ENCODE peak calls at places on chromosome 12, in nine cellular contexts. R is colonic mucosa; Z is natural killer cell; T is anterior cingulate cortex; A is stimulated activated CD8-positive, alpha-beta memory T cell treated with anti-CD3 and anti-CD28 coated beads, Interleukin-15, amount 100 ng/mL, for 4 hours; L is NCI-H1436; Q is KG1; M is B cell; I is NCI-H1105 treated with DMSO at 0.1 percent for 48 hours. J is an unnamed sample.

GRCh38 chr12:3972576-3972975 is 99.4 kb upstream of the PARP11 start:
- DNase-seq in R (no peak), Z (no peak), T (no peak), A (no peak), L (no peak), Q (no peak), M (no peak), I (no peak), J (no peak)

GRCh38 chr12:43113616-43114015 is 438.4 kb downstream of the ADAMTS20 start:
- DNase-seq in R (no peak), Z (no peak), T (no peak), A (no peak), L (no peak), Q (no peak), M (no peak), I (no peak), J (no peak)

GRCh38 chr12:83027021-83027723 is 340.5 kb downstream of the TMTC2 start:
- DNase-seq in R (no peak), Z (no peak), T (no peak), A (no peak), L (no peak), Q (no peak), M (no peak), I (no peak), J (no peak)

GRCh38 chr12:42262271-42262670 is 24.2 kb upstream of the YAF2 start:
- DNase-seq in R (no peak), Z (no peak), T (no peak), A (no peak), L (no peak), Q (no peak), M (no peak), I (no peak), J (no peak)

GRCh38 chr12:70660620-70661219 is 23.5 kb upstream of the PTPRB start:
- DNase-seq in R (no peak), Z (peak; percentile 57), T (no peak), A (no peak), L (no peak), Q (no peak), M (no peak), I (no peak), J (no peak)

GRCh38 chr12:106282457-106283097 is 20.0 kb upstream of the TCP11L2 start:
- DNase-seq in R (peak; percentile 77), Z (no peak), T (no peak), A (no peak), L (peak; percentile 28), Q (peak; percentile 18), M (peak; percentile 62), I (peak; percentile 49), J (peak; percentile 14)

GRCh38 chr12:100877776-100878175 is 83.2 kb downstream of the ANO4 start:
- DNase-seq in R (no peak), Z (no peak), T (no peak), A (no peak), L (no peak), Q (no peak), M (no peak), I (no peak), J (no peak)

GRCh38 chr12:21656931-21657335 is 709 bp downstream of the LDHB start:
- DNase-seq in R (peak; percentile 65), Z (no peak), T (peak; percentile 37), A (no peak), L (peak; percentile 21), Q (no peak), M (peak; percentile 41), I (no peak), J (peak; percentile 52)

GRCh38 chr12:114529956-114530355 is 124.0 kb upstream of the TBX5 start:
- DNase-seq in R (no peak), Z (no peak), T (no peak), A (no peak), L (no peak), Q (no peak), M (no peak), I (no peak), J (no peak)

GRCh38 chr12:107372229-107372658 is 278.9 kb upstream of the CRY1 start:
- DNase-seq in R (no peak), Z (peak; percentile 19), T (no peak), A (no peak), L (no peak), Q (no peak), M (no peak), I (no peak), J (peak; percentile 73)

GRCh38 chr12:4308334-4308960 is 12.6 kb upstream of the TIGAR start:
- DNase-seq in R (no peak), Z (no peak), T (no peak), A (no peak), L (no peak), Q (no peak), M (no peak), I (no peak), J (no peak)

GRCh38 chr12:127035011-127035879 is 1231.7 kb upstream of the TMEM132C start:
- DNase-seq in R (no peak), Z (no peak), T (no peak), A (no peak), L (no peak), Q (no peak), M (no peak), I (no peak), J (no peak)

GRCh38 chr12:47885012-47885501 is 19.7 kb downstream of the VDR start:
- DNase-seq in R (peak; percentile 18), Z (peak; percentile 26), T (no peak), A (peak; percentile 22), L (no peak), Q (no peak), M (no peak), I (no peak), J (no peak)

GRCh38 chr12:132579747-132580146 is 30.6 kb downstream of the LRCOL1 start:
- DNase-seq in R (no peak), Z (no peak), T (no peak), A (no peak), L (no peak), Q (no peak), M (no peak), I (no peak), J (no peak)

GRCh38 chr12:28855761-28856160 is 293.3 kb upstream of the FAR2 start:
- DNase-seq in R (no peak), Z (no peak), T (no peak), A (no peak), L (no peak), Q (no peak), M (no peak), I (no peak), J (no peak)

GRCh38 chr12:24931666-24932405 is 17.1 kb downstream of the BCAT1 start:
- DNase-seq in R (no peak), Z (no peak), T (no peak), A (no peak), L (no peak), Q (peak; percentile 49), M (peak; percentile 75), I (no peak), J (no peak)

GRCh38 chr12:120579179-120579578 is 2.0 kb downstream of the POP5 start:
- DNase-seq in R (no peak), Z (no peak), T (no peak), A (no peak), L (no peak), Q (no peak), M (no peak), I (peak; percentile 67), J (no peak)

GRCh38 chr12:12859690-12860089 is 31.7 kb upstream of the GPRC5A start:
- DNase-seq in R (no peak), Z (no peak), T (no peak), A (no peak), L (no peak), Q (no peak), M (no peak), I (peak; percentile 19), J (peak; percentile 5)

GRCh38 chr12:1855241-1855640 is 34.9 kb downstream of the LRTM2 start:
- DNase-seq in R (no peak), Z (no peak), T (no peak), A (no peak), L (no peak), Q (no peak), M (no peak), I (no peak), J (no peak)

GRCh38 chr12:121814429-121815119 is 10.8 kb downstream of the SETD1B start:
- DNase-seq in R (no peak), Z (no peak), T (no peak), A (no peak), L (no peak), Q (no peak), M (no peak), I (no peak), J (no peak)

GRCh38 chr12:64894827-64895475 is 70.5 kb downstream of the TBC1D30 start:
- DNase-seq in R (no peak), Z (no peak), T (no peak), A (no peak), L (no peak), Q (no peak), M (no peak), I (no peak), J (no peak)

GRCh38 chr12:111819191-111820158 is 22.6 kb upstream of the MAPKAPK5 start:
- DNase-seq in R (peak; percentile 50), Z (no peak), T (no peak), A (no peak), L (peak; percentile 51), Q (no peak), M (no peak), I (peak; percentile 89), J (peak; percentile 86)

GRCh38 chr12:58668831-58669230 is 251.5 kb downstream of the LRIG3 start:
- DNase-seq in R (no peak), Z (no peak), T (no peak), A (no peak), L (no peak), Q (no peak), M (no peak), I (no peak), J (no peak)

J was measured in NCI-H2081.